ENCODE peak calls at places on chromosomes 12 and 14, in five cellular contexts. F is lower lobe of right lung; T is activated CD4-positive, alpha-beta T cell treated with anti-CD3 and anti-CD28 coated beads, Interleukin-2, amount 50 U/mL, for 1 hour; Y is activated T-cell treated with anti-CD3 and anti-CD28 coated beads, Interleukin-2, amount 50 U/mL, for 48 hours; X is endothelial cell. N is an unnamed sample.

GRCh38 chr14:57884175-57884574 is 18.3 kb upstream of the SLC35F4 start:
- DNase-seq in F (no peak), T (no peak), Y (no peak), X (no peak), N (no peak)

GRCh38 chr14:100677152-100677924 is 49.4 kb upstream of the DLK1 start:
- DNase-seq in F (no peak), T (no peak), Y (no peak), X (no peak), N (no peak)

GRCh38 chr12:112239020-112239419 is 113.7 kb downstream of the TRAFD1 start:
- DNase-seq in F (no peak), T (no peak), Y (no peak), X (no peak), N (no peak)

GRCh38 chr12:117513353-117513752 is 151.9 kb upstream of the NOS1 start:
- DNase-seq in F (no peak), T (no peak), Y (no peak), X (no peak), N (no peak)

GRCh38 chr14:103121846-103122577 is 1.2 kb upstream of the TNFAIP2 start:
- DNase-seq in F (peak), T (no peak), Y (no peak), X (peak), N (peak)

GRCh38 chr12:58310828-58311273 is 369.5 kb downstream of the ATP23 start:
- DNase-seq in F (no peak), T (no peak), Y (no peak), X (no peak), N (no peak)

GRCh38 chr14:72941286-72941985 is 15.2 kb downstream of the DCAF4 start:
- DNase-seq in F (no peak), T (no peak), Y (no peak), X (no peak), N (no peak)

GRCh38 chr14:102278631-102278935 is 26.4 kb downstream of the MOK start:
- DNase-seq in F (no peak), T (no peak), Y (no peak), X (no peak), N (no peak)

GRCh38 chr14:50985124-50985815 is 41.0 kb upstream of the PYGL start:
- DNase-seq in F (no peak), T (no peak), Y (no peak), X (no peak), N (no peak)

GRCh38 chr12:109134186-109134917 is 18.0 kb downstream of the ACACB start:
- DNase-seq in F (no peak), T (no peak), Y (no peak), X (peak), N (no peak)

GRCh38 chr12:131407221-131408035 is 303.5 kb upstream of the SFSWAP start:
- DNase-seq in F (no peak), T (no peak), Y (no peak), X (no peak), N (no peak)

GRCh38 chr12:76670776-76671175 is 93.1 kb upstream of the ZDHHC17 start:
- DNase-seq in F (no peak), T (no peak), Y (no peak), X (no peak), N (no peak)

GRCh38 chr14:76810525-76810924 is 2.2 kb downstream of the ANGEL1 start:
- DNase-seq in F (no peak), T (no peak), Y (no peak), X (no peak), N (no peak)

GRCh38 chr12:2402180-2402579 is 349.4 kb downstream of the CACNA1C start:
- DNase-seq in F (no peak), T (no peak), Y (no peak), X (no peak), N (no peak)

GRCh38 chr12:104827587-104827986 is 130.5 kb downstream of the SLC41A2 start:
- DNase-seq in F (no peak), T (no peak), Y (peak), X (peak), N (no peak)

GRCh38 chr12:4997939-4998338 is 45.7 kb upstream of the KCNA5 start:
- DNase-seq in F (no peak), T (no peak), Y (no peak), X (no peak), N (peak)

GRCh38 chr12:46743471-46743870 is 82.3 kb downstream of the SLC38A4 start:
- DNase-seq in F (no peak), T (no peak), Y (no peak), X (no peak), N (no peak)

GRCh38 chr14:53526190-53526589 is 373.1 kb upstream of the DDHD1 start:
- DNase-seq in F (no peak), T (no peak), Y (no peak), X (no peak), N (no peak)

GRCh38 chr12:131142891-131143637 is 189.4 kb downstream of the ADGRD1 start:
- DNase-seq in F (no peak), T (no peak), Y (no peak), X (no peak), N (no peak)

GRCh38 chr12:56119361-56119796 is 1.3 kb downstream of the ZC3H10 start:
- DNase-seq in F (no peak), T (peak), Y (peak), X (peak), N (peak)

GRCh38 chr12:13024151-13024946 is 19.8 kb upstream of the FAM234B start:
- DNase-seq in F (no peak), T (no peak), Y (no peak), X (peak), N (peak)

GRCh38 chr14:102320033-102320660 is 601 bp downstream of the ZNF839 start:
- DNase-seq in F (peak), T (peak), Y (peak), X (peak), N (peak)

GRCh38 chr14:53156238-53156637 is 3.1 kb upstream of the DDHD1 start:
- DNase-seq in F (no peak), T (no peak), Y (no peak), X (no peak), N (no peak)

GRCh38 chr12:53052419-53053222 is 2.8 kb downstream of the TNS2 start:
- DNase-seq in F (peak), T (no peak), Y (no peak), X (no peak), N (no peak)

GRCh38 chr12:55736780-55737580 is 5.9 kb upstream of the GDF11 start:
- DNase-seq in F (peak), T (peak), Y (peak), X (peak), N (peak)

GRCh38 chr12:114361992-114362391 is 44.0 kb downstream of the TBX5 start:
- DNase-seq in F (no peak), T (no peak), Y (no peak), X (no peak), N (no peak)

GRCh38 chr12:127241056-127241830 is 1025.7 kb upstream of the TMEM132C start:
- DNase-seq in F (no peak), T (no peak), Y (no peak), X (no peak), N (no peak)

GRCh38 chr12:112595415-112595814 is 176.7 kb downstream of the PTPN11 start:
- DNase-seq in F (no peak), T (no peak), Y (no peak), X (no peak), N (no peak)

GRCh38 chr12:83016226-83016835 is 329.6 kb downstream of the TMTC2 start:
- DNase-seq in F (no peak), T (no peak), Y (no peak), X (no peak), N (peak)